ENCODE peak calls at places on chromosomes 16 and 17, in seven cellular contexts. P is upper lobe of right lung; R is stimulated activated CD4-positive, alpha-beta T cell treated with anti-CD3 and anti-CD28 coated beads, Interleukin-2, amount 100 ng/mL, for 48 hours; D is glutamatergic neuron; G is PC-3; A is NCI-H510A; Z is stimulated activated CD8-positive, alpha-beta memory T cell treated with anti-CD3 and anti-CD28 coated beads, Interleukin-15, amount 100 ng/mL, for 48 hours. L is an unnamed sample.

GRCh38 chr17:82965371-82965770 is 114.0 kb upstream of the METRNL start:
- DNase-seq in D (no peak), G (no peak), A (no peak), R (no peak), Z (no peak), P (peak), L (no peak)

GRCh38 chr16:86219655-86220445 is 290.5 kb upstream of the FOXF1 start:
- DNase-seq in P (no peak), R (no peak), Z (no peak), A (no peak), D (no peak), G (no peak), L (no peak)

GRCh38 chr17:65583921-65584603 is 22.6 kb upstream of the AXIN2 start:
- DNase-seq in A (no peak), Z (no peak), P (no peak), D (no peak), R (no peak), G (no peak), L (no peak)

GRCh38 chr17:43171761-43172487 is 910 bp downstream of the NBR1 start:
- DNase-seq in R (no peak), D (no peak), P (no peak), Z (no peak), A (no peak), G (peak), L (no peak)

GRCh38 chr17:62775876-62776275 is 32.2 kb downstream of the MARCHF10 start:
- DNase-seq in P (no peak), G (no peak), A (no peak), R (no peak), Z (no peak), D (no peak), L (no peak)

GRCh38 chr16:71687853-71688252 is 36.6 kb downstream of the PHLPP2 start:
- DNase-seq in G (no peak), Z (no peak), R (no peak), P (no peak), D (no peak), A (no peak), L (no peak)

GRCh38 chr16:17858061-17858460 is 387.3 kb upstream of the XYLT1 start:
- DNase-seq in A (no peak), G (no peak), R (no peak), Z (no peak), D (no peak), P (no peak), L (no peak)

GRCh38 chr16:88665148-88665547 is 2.3 kb upstream of the MVD start:
- DNase-seq in R (no peak), G (no peak), P (no peak), Z (no peak), A (no peak), D (no peak), L (no peak)

GRCh38 chr16:3782566-3782965 is 65.2 kb upstream of the TRAP1 start:
- DNase-seq in D (no peak), A (no peak), G (no peak), P (no peak), R (no peak), Z (no peak), L (no peak)

GRCh38 chr16:3868967-3869366 is 11.5 kb downstream of the CREBBP start:
- DNase-seq in P (no peak), D (no peak), G (no peak), Z (no peak), R (no peak), A (no peak), L (no peak)

GRCh38 chr16:1763521-1764511 is 7.5 kb downstream of the NME3 start:
- DNase-seq in P (no peak), A (no peak), Z (no peak), R (no peak), G (no peak), D (peak), L (peak)

GRCh38 chr17:50094753-50095616 is at the start of gene PDK2:
- DNase-seq in Z (peak), G (peak), A (peak), P (peak), D (peak), R (peak), L (peak)

GRCh38 chr17:68740555-68741447 is 139.6 kb upstream of the FAM20A start:
- DNase-seq in R (no peak), A (no peak), G (no peak), D (no peak), P (no peak), Z (no peak), L (no peak)

GRCh38 chr16:17177242-17177967 is 293.4 kb downstream of the XYLT1 start:
- DNase-seq in Z (no peak), R (no peak), D (no peak), A (no peak), P (no peak), G (no peak), L (no peak)

GRCh38 chr16:57628008-57628781 is at the start of gene ADGRG1:
- DNase-seq in P (no peak), Z (peak), R (peak), G (peak), D (peak), A (peak), L (peak)

GRCh38 chr16:48318630-48319029 is 66.6 kb downstream of the SIAH1 start:
- DNase-seq in G (no peak), P (no peak), Z (no peak), R (no peak), D (no peak), A (no peak), L (no peak)

GRCh38 chr17:36849871-36850348 is 87.4 kb upstream of the LHX1 start:
- DNase-seq in A (no peak), G (peak), D (no peak), P (no peak), Z (peak), R (peak), L (no peak)